ENCODE peak calls at places on chromosomes 5 and 9, in seven cellular contexts. One of them, this sample, is unnamed.

GRCh38 chr9:98172604-98173003 is 19.8 kb downstream of the CORO2A start:
- DNase-seq in erythroblast: no peak
- DNase-seq in adrenal gland: no peak
- DNase-seq in GM12891: no peak
- DNase-seq in H1: no peak
- DNase-seq in HepG2: peak
- DNase-seq in ovary: no peak
- DNase-seq in this sample: peak

GRCh38 chr9:36862206-36863145 is 171.6 kb downstream of the PAX5 start:
- DNase-seq in GM12891: no peak
- DNase-seq in HepG2: peak
- DNase-seq in erythroblast: peak
- DNase-seq in H1: no peak
- DNase-seq in adrenal gland: no peak
- DNase-seq in ovary: no peak
- DNase-seq in this sample: peak

GRCh38 chr5:88193896-88194295 is 74.7 kb downstream of the TMEM161B start:
- DNase-seq in HepG2: no peak
- DNase-seq in adrenal gland: no peak
- DNase-seq in GM12891: no peak
- DNase-seq in erythroblast: no peak
- DNase-seq in H1: no peak
- DNase-seq in ovary: no peak
- DNase-seq in this sample: no peak

GRCh38 chr9:92737611-92738299 is 26.9 kb downstream of the BICD2 start:
- DNase-seq in ovary: no peak
- DNase-seq in erythroblast: no peak
- DNase-seq in adrenal gland: no peak
- DNase-seq in H1: no peak
- DNase-seq in GM12891: no peak
- DNase-seq in HepG2: no peak
- DNase-seq in this sample: no peak

GRCh38 chr9:15272377-15272928 is 34.6 kb downstream of the TTC39B start:
- DNase-seq in HepG2: no peak
- DNase-seq in ovary: no peak
- DNase-seq in erythroblast: no peak
- DNase-seq in H1: no peak
- DNase-seq in adrenal gland: no peak
- DNase-seq in GM12891: no peak
- DNase-seq in this sample: no peak

GRCh38 chr9:10255758-10256157 is 357.0 kb downstream of the PTPRD start:
- DNase-seq in GM12891: no peak
- DNase-seq in HepG2: no peak
- DNase-seq in ovary: no peak
- DNase-seq in adrenal gland: no peak
- DNase-seq in H1: no peak
- DNase-seq in erythroblast: no peak
- DNase-seq in this sample: no peak

GRCh38 chr5:151611127-151611775 is 20.1 kb upstream of the FAT2 start:
- DNase-seq in GM12891: no peak
- DNase-seq in erythroblast: no peak
- DNase-seq in adrenal gland: no peak
- DNase-seq in ovary: no peak
- DNase-seq in HepG2: no peak
- DNase-seq in H1: no peak
- DNase-seq in this sample: no peak

GRCh38 chr5:138738399-138738798 is 14.8 kb upstream of the CTNNA1 start:
- DNase-seq in erythroblast: no peak
- DNase-seq in HepG2: no peak
- DNase-seq in H1: no peak
- DNase-seq in adrenal gland: no peak
- DNase-seq in ovary: no peak
- DNase-seq in GM12891: no peak
- DNase-seq in this sample: no peak

GRCh38 chr9:102124465-102124864 is 386.0 kb upstream of the GRIN3A start:
- DNase-seq in GM12891: no peak
- DNase-seq in adrenal gland: no peak
- DNase-seq in H1: no peak
- DNase-seq in ovary: no peak
- DNase-seq in HepG2: no peak
- DNase-seq in erythroblast: no peak
- DNase-seq in this sample: no peak

GRCh38 chr5:132751444-132751843 is 4.2 kb downstream of the CCNI2 start:
- DNase-seq in GM12891: no peak
- DNase-seq in ovary: no peak
- DNase-seq in erythroblast: no peak
- DNase-seq in H1: no peak
- DNase-seq in adrenal gland: no peak
- DNase-seq in HepG2: no peak
- DNase-seq in this sample: no peak

GRCh38 chr5:141487131-141487530 is 1.8 kb upstream of the PCDHGC5 start:
- DNase-seq in ovary: no peak
- DNase-seq in adrenal gland: no peak
- DNase-seq in H1: no peak
- DNase-seq in erythroblast: no peak
- DNase-seq in HepG2: no peak
- DNase-seq in GM12891: no peak
- DNase-seq in this sample: no peak

GRCh38 chr5:174246743-174247142 is 201.2 kb downstream of the NSG2 start:
- DNase-seq in adrenal gland: no peak
- DNase-seq in ovary: no peak
- DNase-seq in erythroblast: no peak
- DNase-seq in GM12891: no peak
- DNase-seq in HepG2: no peak
- DNase-seq in H1: no peak
- DNase-seq in this sample: no peak

GRCh38 chr5:77282337-77283027 is 72.0 kb downstream of the PDE8B start:
- DNase-seq in GM12891: no peak
- DNase-seq in H1: no peak
- DNase-seq in HepG2: no peak
- DNase-seq in ovary: no peak
- DNase-seq in erythroblast: no peak
- DNase-seq in adrenal gland: no peak
- DNase-seq in this sample: peak

GRCh38 chr9:95457769-95458168 is 59.0 kb downstream of the PTCH1 start:
- DNase-seq in adrenal gland: no peak
- DNase-seq in GM12891: no peak
- DNase-seq in H1: no peak
- DNase-seq in erythroblast: no peak
- DNase-seq in HepG2: no peak
- DNase-seq in ovary: no peak
- DNase-seq in this sample: no peak

GRCh38 chr5:106759581-106759980 is 911.2 kb downstream of the EFNA5 start:
- DNase-seq in adrenal gland: no peak
- DNase-seq in H1: no peak
- DNase-seq in HepG2: no peak
- DNase-seq in ovary: no peak
- DNase-seq in erythroblast: no peak
- DNase-seq in GM12891: no peak
- DNase-seq in this sample: peak

GRCh38 chr5:117776977-117777376 is 1202.4 kb upstream of the SEMA6A start:
- DNase-seq in H1: no peak
- DNase-seq in HepG2: no peak
- DNase-seq in ovary: no peak
- DNase-seq in GM12891: no peak
- DNase-seq in erythroblast: no peak
- DNase-seq in adrenal gland: no peak
- DNase-seq in this sample: no peak

DNA sequence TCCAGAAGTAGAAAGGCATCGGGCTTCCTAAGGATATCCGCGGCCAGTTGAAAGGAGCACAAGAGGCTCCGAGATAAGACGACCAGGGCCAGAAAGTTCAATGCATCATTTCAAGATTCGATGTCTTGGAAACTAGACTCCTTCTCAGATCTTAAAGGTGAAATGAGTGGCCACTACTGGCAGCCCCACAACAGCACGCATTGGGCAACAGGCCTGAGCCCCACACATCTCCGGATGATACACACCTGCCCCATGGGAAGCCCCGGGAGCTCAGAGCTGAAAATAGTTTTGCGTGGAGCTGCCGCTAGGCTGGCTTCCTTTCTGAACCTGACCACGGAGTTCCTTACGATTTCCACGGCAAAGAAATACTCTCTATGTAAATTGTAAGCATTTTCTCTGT is 204.0 kb downstream of the RAB3C start:
- DNase-seq in erythroblast: no peak
- DNase-seq in H1: no peak
- DNase-seq in ovary: no peak
- DNase-seq in HepG2: no peak
- DNase-seq in adrenal gland: no peak
- DNase-seq in GM12891: no peak
- DNase-seq in this sample: no peak
- TF ChIP-seq POLR2A in erythroblast: no peak
- TF ChIP-seq POLR2A in H1: no peak
- TF ChIP-seq POLR2A in ovary: no peak
- TF ChIP-seq POLR2A in HepG2: no peak
- TF ChIP-seq POLR2A in adrenal gland: no peak
- TF ChIP-seq POLR2A in GM12891: no peak
- TF ChIP-seq POLR2A in this sample: no peak

DNA sequence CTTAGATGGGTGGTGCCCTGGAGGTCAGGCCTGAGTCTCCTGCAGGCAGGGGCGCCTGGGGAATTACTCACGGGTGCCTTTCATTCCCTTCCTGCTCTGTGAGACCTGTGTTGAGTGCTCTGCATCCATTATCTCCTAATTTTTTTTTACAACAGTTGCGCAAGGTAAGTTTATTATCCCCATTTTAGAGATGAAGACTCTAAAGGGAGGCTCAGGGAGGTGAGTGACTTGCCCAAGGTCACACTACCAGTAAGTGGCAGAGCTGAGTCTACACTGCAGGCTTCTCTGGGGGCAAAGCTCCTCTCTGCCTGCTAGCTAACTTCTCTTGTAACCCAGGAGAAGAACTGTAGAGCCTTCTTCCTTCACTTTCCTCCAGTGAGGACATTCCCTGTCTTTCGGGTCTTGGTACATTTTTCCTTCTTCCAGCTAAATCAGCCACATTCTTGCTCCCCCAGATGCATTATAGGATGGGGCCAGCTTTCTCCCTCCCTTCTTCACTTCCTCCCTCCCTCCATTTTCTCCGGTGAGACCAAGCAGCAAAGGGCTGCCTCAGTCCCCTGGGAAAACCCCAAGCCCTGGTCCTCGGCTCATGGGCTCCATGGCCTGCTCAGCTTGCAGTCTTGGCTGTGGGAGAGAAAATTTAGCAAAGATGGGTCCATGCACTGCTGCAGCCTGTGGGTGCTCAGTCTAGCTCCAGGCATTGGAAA is 1.8 kb downstream of the PRR7 start:
- DNase-seq in erythroblast: no peak
- DNase-seq in GM12891: no peak
- DNase-seq in adrenal gland: no peak
- DNase-seq in ovary: no peak
- DNase-seq in HepG2: no peak
- DNase-seq in H1: no peak
- DNase-seq in this sample: no peak
- TF ChIP-seq POLR2A in erythroblast: peak
- TF ChIP-seq POLR2A in GM12891: no peak
- TF ChIP-seq POLR2A in adrenal gland: no peak
- TF ChIP-seq POLR2A in ovary: no peak
- TF ChIP-seq POLR2A in HepG2: no peak
- TF ChIP-seq POLR2A in H1: no peak
- TF ChIP-seq POLR2A in this sample: no peak

DNA sequence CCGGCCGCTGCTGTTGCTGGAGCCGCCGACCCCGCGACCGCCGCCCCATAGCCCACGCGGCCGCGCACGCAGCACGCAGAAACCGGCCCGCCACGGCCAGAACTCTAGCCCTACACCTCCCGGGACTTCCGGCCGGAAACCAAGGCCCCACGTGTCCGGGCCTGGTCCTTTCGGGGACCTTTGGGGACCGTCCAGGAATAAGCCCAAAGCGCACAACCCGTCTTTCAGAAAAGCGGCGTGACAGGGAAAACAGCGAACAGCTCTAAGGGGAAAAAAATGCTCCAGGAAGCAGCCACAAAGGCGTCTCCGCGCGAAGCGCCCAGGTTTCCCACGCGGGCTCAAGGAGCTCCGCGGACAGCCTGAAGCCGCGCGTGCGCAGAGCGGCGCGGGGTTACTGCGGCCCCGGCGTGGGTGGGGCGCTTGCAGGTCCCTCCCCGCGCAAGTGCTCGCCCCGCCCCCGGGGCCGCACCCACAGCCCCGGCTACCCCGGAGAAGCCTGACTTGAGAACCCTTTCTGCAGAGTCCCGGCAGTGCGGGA is at the start of the genes NSUN2 and SRD5A1:
- DNase-seq in ovary: peak
- DNase-seq in H1: peak
- DNase-seq in erythroblast: peak
- DNase-seq in adrenal gland: peak
- DNase-seq in HepG2: peak
- DNase-seq in GM12891: peak
- DNase-seq in this sample: peak
- TF ChIP-seq POLR2A in ovary: peak
- TF ChIP-seq POLR2A in H1: peak
- TF ChIP-seq POLR2A in erythroblast: peak
- TF ChIP-seq POLR2A in adrenal gland: peak
- TF ChIP-seq POLR2A in HepG2: peak
- TF ChIP-seq POLR2A in GM12891: peak
- TF ChIP-seq POLR2A in this sample: peak

DNA sequence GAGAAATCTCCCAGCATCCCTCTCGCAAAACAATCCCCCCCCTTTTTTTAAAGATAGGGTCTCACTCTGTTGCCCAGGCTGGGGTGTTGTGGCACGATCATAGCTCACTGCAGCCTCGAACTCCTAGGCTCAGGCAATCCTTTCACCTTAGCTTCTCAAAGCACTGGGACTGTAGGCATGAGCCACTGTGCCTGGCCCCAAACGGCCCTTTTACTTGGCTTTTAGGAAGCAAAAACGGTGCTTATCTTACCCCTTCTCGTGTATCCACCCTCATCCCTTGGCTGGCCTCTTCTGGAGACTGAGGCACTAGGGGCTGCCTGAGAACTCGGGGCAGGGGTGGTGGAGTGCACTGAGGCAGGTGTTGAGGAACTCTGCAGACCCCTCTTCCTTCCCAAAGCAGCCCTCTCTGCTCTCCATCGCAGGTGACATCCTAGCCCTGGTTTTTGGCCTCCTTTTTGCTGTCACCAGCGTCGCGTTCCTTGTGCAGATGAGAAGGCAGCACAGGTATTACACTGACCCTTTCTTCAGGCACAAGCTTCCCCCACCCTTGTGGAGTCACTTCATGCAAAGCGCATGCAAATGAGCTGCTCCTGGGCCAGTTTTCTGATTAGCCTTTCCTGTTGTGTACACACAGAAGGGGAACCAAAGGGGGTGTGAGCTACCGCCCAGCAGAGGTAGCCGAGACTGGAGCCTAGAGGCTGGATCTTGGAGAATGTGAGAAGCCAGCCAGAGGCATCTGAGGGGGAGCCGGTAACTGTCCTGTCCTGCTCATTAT is 6.8 kb downstream of the CA9 start:
- DNase-seq in erythroblast: no peak
- DNase-seq in ovary: no peak
- DNase-seq in H1: no peak
- DNase-seq in GM12891: peak
- DNase-seq in adrenal gland: no peak
- DNase-seq in HepG2: no peak
- DNase-seq in this sample: no peak
- TF ChIP-seq POLR2A in erythroblast: no peak
- TF ChIP-seq POLR2A in ovary: no peak
- TF ChIP-seq POLR2A in H1: no peak
- TF ChIP-seq POLR2A in GM12891: no peak
- TF ChIP-seq POLR2A in adrenal gland: no peak
- TF ChIP-seq POLR2A in HepG2: no peak
- TF ChIP-seq POLR2A in this sample: no peak

This sample was measured in thyroid gland.